ENCODE peak calls at places on chromosome 20, in eight cellular contexts. One of them, this sample, is unnamed.
A peak's percentile ranks its signal among the peaks of the same experiment; 100 is the strongest.

GRCh38 chr20:23655551-23656211 is 17.9 kb upstream of the CST3 start:
- DNase-seq in body of pancreas: no peak
- DNase-seq in uterus: peak; percentile 55
- DNase-seq in breast epithelium: no peak
- DNase-seq in pancreas: no peak
- DNase-seq in upper lobe of right lung: peak; percentile 89
- DNase-seq in testis: peak; percentile 50
- DNase-seq in astrocyte of the spinal cord: no peak
- DNase-seq in this sample: no peak

GRCh38 chr20:32582659-32583580 is 2.2 kb downstream of the NOL4L start:
- DNase-seq in uterus: peak; percentile 54
- DNase-seq in upper lobe of right lung: no peak
- DNase-seq in testis: peak; percentile 37
- DNase-seq in body of pancreas: peak; percentile 21
- DNase-seq in breast epithelium: no peak
- DNase-seq in astrocyte of the spinal cord: no peak
- DNase-seq in pancreas: no peak
- DNase-seq in this sample: peak; percentile 39

GRCh38 chr20:43178079-43178478 is 11.6 kb downstream of the PTPRT start:
- DNase-seq in astrocyte of the spinal cord: no peak
- DNase-seq in uterus: no peak
- DNase-seq in testis: no peak
- DNase-seq in body of pancreas: no peak
- DNase-seq in upper lobe of right lung: no peak
- DNase-seq in breast epithelium: no peak
- DNase-seq in pancreas: no peak
- DNase-seq in this sample: no peak

GRCh38 chr20:36101201-36101600 is 53.3 kb upstream of the EPB41L1 start:
- DNase-seq in upper lobe of right lung: no peak
- DNase-seq in breast epithelium: no peak
- DNase-seq in astrocyte of the spinal cord: no peak
- DNase-seq in uterus: no peak
- DNase-seq in pancreas: peak; percentile 80
- DNase-seq in body of pancreas: peak; percentile 62
- DNase-seq in testis: no peak
- DNase-seq in this sample: no peak

GRCh38 chr20:48807586-48808381 is 20.0 kb downstream of the PREX1 start:
- DNase-seq in upper lobe of right lung: no peak
- DNase-seq in pancreas: no peak
- DNase-seq in body of pancreas: no peak
- DNase-seq in testis: peak; percentile 64
- DNase-seq in uterus: no peak
- DNase-seq in astrocyte of the spinal cord: no peak
- DNase-seq in breast epithelium: no peak
- DNase-seq in this sample: no peak

GRCh38 chr20:63552481-63553249 is 1.3 kb upstream of the FNDC11 start:
- DNase-seq in pancreas: no peak
- DNase-seq in upper lobe of right lung: no peak
- DNase-seq in body of pancreas: no peak
- DNase-seq in testis: no peak
- DNase-seq in astrocyte of the spinal cord: no peak
- DNase-seq in uterus: no peak
- DNase-seq in breast epithelium: no peak
- DNase-seq in this sample: peak; percentile 16

GRCh38 chr20:52192296-52193007 is 873 bp upstream of the ZFP64 start:
- DNase-seq in astrocyte of the spinal cord: peak; percentile 6
- DNase-seq in breast epithelium: no peak
- DNase-seq in body of pancreas: no peak
- DNase-seq in upper lobe of right lung: peak; percentile 66
- DNase-seq in testis: peak; percentile 65
- DNase-seq in uterus: peak; percentile 17
- DNase-seq in pancreas: peak; percentile 55
- DNase-seq in this sample: no peak

GRCh38 chr20:61976275-61976649 is 89.4 kb downstream of the TAF4 start:
- DNase-seq in uterus: no peak
- DNase-seq in astrocyte of the spinal cord: no peak
- DNase-seq in upper lobe of right lung: no peak
- DNase-seq in testis: no peak
- DNase-seq in body of pancreas: no peak
- DNase-seq in breast epithelium: no peak
- DNase-seq in pancreas: no peak
- DNase-seq in this sample: no peak

DNA sequence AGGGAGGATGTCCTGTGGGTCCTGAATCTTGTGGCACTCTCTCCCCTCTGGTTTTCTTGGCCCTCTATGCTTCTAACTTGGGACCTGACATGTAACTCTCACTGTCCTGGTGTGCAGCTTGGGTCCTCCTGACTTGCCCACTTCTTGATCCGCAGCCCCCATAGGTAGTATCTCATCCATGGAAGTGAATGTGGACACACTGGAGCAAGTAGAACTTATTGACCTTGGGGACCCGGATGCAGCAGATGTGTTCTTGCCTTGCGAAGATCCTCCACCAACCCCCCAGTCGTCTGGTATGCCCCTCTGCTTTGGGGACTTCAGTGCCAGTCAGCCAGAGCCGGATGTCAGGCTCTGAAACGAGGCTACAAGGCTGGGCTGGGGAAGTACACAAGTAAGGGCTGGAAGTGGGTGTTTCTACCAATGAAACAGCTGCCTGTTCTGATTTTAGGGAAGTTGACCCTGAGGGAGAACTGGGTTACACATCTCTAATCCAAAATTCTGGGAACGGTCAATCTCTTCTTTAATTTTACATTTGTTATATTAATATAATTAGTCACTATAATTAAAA is 641 bp downstream of the DBNDD2 start:
- DNase-seq in body of pancreas: no peak
- DNase-seq in breast epithelium: no peak
- DNase-seq in uterus: no peak
- DNase-seq in upper lobe of right lung: no peak
- DNase-seq in pancreas: no peak
- DNase-seq in astrocyte of the spinal cord: no peak
- DNase-seq in testis: no peak
- DNase-seq in this sample: no peak
- H3K4me3 ChIP-seq in body of pancreas: no peak overlapping the region
- H3K4me3 ChIP-seq in breast epithelium: peak overlapping the region; percentile 90
- H3K4me3 ChIP-seq in uterus: no peak overlapping the region
- H3K4me3 ChIP-seq in upper lobe of right lung: no peak overlapping the region
- H3K4me3 ChIP-seq in pancreas: no peak overlapping the region
- H3K4me3 ChIP-seq in astrocyte of the spinal cord: no peak overlapping the region
- H3K4me3 ChIP-seq in testis: no peak overlapping the region
- H3K4me3 ChIP-seq in this sample: no peak overlapping the region

GRCh38 chr20:3890410-3890751 is 1.2 kb downstream of the PANK2 start:
- DNase-seq in testis: no peak
- DNase-seq in body of pancreas: no peak
- DNase-seq in astrocyte of the spinal cord: peak; percentile 53
- DNase-seq in upper lobe of right lung: no peak
- DNase-seq in uterus: no peak
- DNase-seq in breast epithelium: no peak
- DNase-seq in pancreas: no peak
- DNase-seq in this sample: peak; percentile 67

GRCh38 chr20:3887870-3888614 is 1.1 kb upstream of the PANK2 start:
- DNase-seq in uterus: no peak
- DNase-seq in upper lobe of right lung: no peak
- DNase-seq in body of pancreas: no peak
- DNase-seq in pancreas: no peak
- DNase-seq in testis: no peak
- DNase-seq in breast epithelium: no peak
- DNase-seq in astrocyte of the spinal cord: no peak
- DNase-seq in this sample: peak; percentile 66

GRCh38 chr20:3889489-3890409 is 562 bp downstream of the PANK2 start:
- DNase-seq in astrocyte of the spinal cord: no peak
- DNase-seq in body of pancreas: peak; percentile 30
- DNase-seq in testis: peak; percentile 62
- DNase-seq in breast epithelium: no peak
- DNase-seq in upper lobe of right lung: peak; percentile 79
- DNase-seq in uterus: peak; percentile 40
- DNase-seq in pancreas: peak; percentile 73
- DNase-seq in this sample: peak; percentile 33

GRCh38 chr20:3888622-3889488 is at the start of gene PANK2:
- DNase-seq in breast epithelium: peak; percentile 98
- DNase-seq in body of pancreas: peak; percentile 99
- DNase-seq in pancreas: peak; percentile 99
- DNase-seq in upper lobe of right lung: peak; percentile 99
- DNase-seq in testis: peak; percentile 99
- DNase-seq in astrocyte of the spinal cord: peak; percentile 100
- DNase-seq in uterus: peak; percentile 100
- DNase-seq in this sample: peak; percentile 99

GRCh38 chr20:3890999-3891929 is 2.1 kb downstream of the PANK2 start:
- DNase-seq in upper lobe of right lung: peak; percentile 18
- DNase-seq in body of pancreas: peak; percentile 7
- DNase-seq in uterus: no peak
- DNase-seq in pancreas: no peak
- DNase-seq in breast epithelium: no peak
- DNase-seq in testis: no peak
- DNase-seq in astrocyte of the spinal cord: no peak
- DNase-seq in this sample: no peak
- H3K4me3 ChIP-seq in upper lobe of right lung: peak overlapping the region; percentile 84
- H3K4me3 ChIP-seq in body of pancreas: no peak overlapping the region
- H3K4me3 ChIP-seq in uterus: peak overlapping the region; percentile 98
- H3K4me3 ChIP-seq in pancreas: no peak overlapping the region
- H3K4me3 ChIP-seq in breast epithelium: peak overlapping the region; percentile 96
- H3K4me3 ChIP-seq in testis: no peak overlapping the region
- H3K4me3 ChIP-seq in astrocyte of the spinal cord: peak overlapping the region; percentile 88
- H3K4me3 ChIP-seq in this sample: peak overlapping the region; percentile 74

GRCh38 chr20:21522479-21523397 is 8.9 kb upstream of the NKX2-2 start:
- DNase-seq in uterus: no peak
- DNase-seq in pancreas: no peak
- DNase-seq in testis: no peak
- DNase-seq in breast epithelium: peak; percentile 3
- DNase-seq in body of pancreas: no peak
- DNase-seq in upper lobe of right lung: no peak
- DNase-seq in astrocyte of the spinal cord: no peak
- DNase-seq in this sample: no peak
- H3K4me3 ChIP-seq in uterus: no peak overlapping the region
- H3K4me3 ChIP-seq in pancreas: peak overlapping the region; percentile 10
- H3K4me3 ChIP-seq in testis: peak overlapping the region; percentile 18
- H3K4me3 ChIP-seq in breast epithelium: peak overlapping the region; percentile 46
- H3K4me3 ChIP-seq in body of pancreas: no peak overlapping the region
- H3K4me3 ChIP-seq in upper lobe of right lung: no peak overlapping the region
- H3K4me3 ChIP-seq in astrocyte of the spinal cord: no peak overlapping the region
- H3K4me3 ChIP-seq in this sample: no peak overlapping the region

GRCh38 chr20:57380081-57380750 is 11.0 kb upstream of the RBM38 start:
- DNase-seq in astrocyte of the spinal cord: no peak
- DNase-seq in uterus: no peak
- DNase-seq in pancreas: no peak
- DNase-seq in body of pancreas: no peak
- DNase-seq in breast epithelium: no peak
- DNase-seq in testis: no peak
- DNase-seq in upper lobe of right lung: no peak
- DNase-seq in this sample: no peak

GRCh38 chr20:57377350-57377749 is 13.8 kb upstream of the RBM38 start:
- DNase-seq in astrocyte of the spinal cord: no peak
- DNase-seq in pancreas: no peak
- DNase-seq in breast epithelium: no peak
- DNase-seq in body of pancreas: no peak
- DNase-seq in uterus: no peak
- DNase-seq in testis: no peak
- DNase-seq in upper lobe of right lung: no peak
- DNase-seq in this sample: no peak

GRCh38 chr20:57379263-57379647 is 11.9 kb upstream of the RBM38 start:
- DNase-seq in astrocyte of the spinal cord: no peak
- DNase-seq in body of pancreas: no peak
- DNase-seq in pancreas: no peak
- DNase-seq in breast epithelium: no peak
- DNase-seq in uterus: no peak
- DNase-seq in testis: no peak
- DNase-seq in upper lobe of right lung: no peak
- DNase-seq in this sample: no peak

GRCh38 chr20:57378646-57379262 is 12.4 kb upstream of the RBM38 start:
- DNase-seq in uterus: no peak
- DNase-seq in body of pancreas: no peak
- DNase-seq in upper lobe of right lung: no peak
- DNase-seq in breast epithelium: no peak
- DNase-seq in pancreas: no peak
- DNase-seq in testis: no peak
- DNase-seq in astrocyte of the spinal cord: no peak
- DNase-seq in this sample: no peak

GRCh38 chr20:57378107-57378506 is 13.1 kb upstream of the RBM38 start:
- DNase-seq in body of pancreas: no peak
- DNase-seq in uterus: no peak
- DNase-seq in testis: no peak
- DNase-seq in pancreas: no peak
- DNase-seq in upper lobe of right lung: no peak
- DNase-seq in breast epithelium: no peak
- DNase-seq in astrocyte of the spinal cord: no peak
- DNase-seq in this sample: no peak
- H3K4me3 ChIP-seq in body of pancreas: no peak overlapping the region
- H3K4me3 ChIP-seq in uterus: no peak overlapping the region
- H3K4me3 ChIP-seq in testis: no peak overlapping the region
- H3K4me3 ChIP-seq in pancreas: no peak overlapping the region
- H3K4me3 ChIP-seq in upper lobe of right lung: no peak overlapping the region
- H3K4me3 ChIP-seq in breast epithelium: no peak overlapping the region
- H3K4me3 ChIP-seq in astrocyte of the spinal cord: no peak overlapping the region
- H3K4me3 ChIP-seq in this sample: no peak overlapping the region

DNA sequence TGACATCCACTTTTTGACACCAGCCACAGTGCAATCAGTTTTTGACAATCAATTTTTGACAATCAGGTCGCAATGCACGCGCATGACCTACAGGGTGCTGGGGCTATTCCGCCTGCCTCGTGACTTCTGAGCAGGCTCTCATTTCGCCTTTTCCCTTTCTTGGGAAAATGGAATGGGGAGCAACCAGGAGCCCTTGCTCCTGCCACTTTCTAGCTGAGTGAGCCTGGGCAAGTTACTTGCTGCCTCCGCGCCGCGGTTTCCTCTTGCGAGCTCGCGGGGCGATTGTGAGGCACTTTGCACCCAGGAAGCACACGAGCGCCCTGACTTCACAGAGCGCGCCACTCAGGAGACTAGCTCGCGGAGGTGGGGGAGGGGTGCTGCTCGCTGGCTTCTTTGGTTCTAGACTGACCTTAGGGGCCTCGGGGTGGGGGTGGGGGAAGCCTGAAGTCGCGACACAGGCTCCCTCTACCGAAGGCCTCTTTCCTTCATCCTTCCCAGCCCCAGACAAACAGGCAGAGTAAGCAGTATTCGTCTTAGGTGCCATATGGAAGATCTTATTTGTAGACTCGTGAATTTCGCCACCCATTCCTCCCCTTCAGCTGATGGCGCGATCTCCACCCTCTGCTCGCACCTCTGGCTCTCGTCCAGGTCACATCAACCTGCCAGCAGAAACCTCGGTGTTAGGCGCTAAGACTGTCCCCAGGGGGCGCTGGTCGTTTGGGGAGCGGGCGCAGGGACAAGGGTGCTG is 4.6 kb downstream of the TP53TG5 start:
- DNase-seq in breast epithelium: peak; percentile 67
- DNase-seq in body of pancreas: peak; percentile 92
- DNase-seq in uterus: peak; percentile 89
- DNase-seq in pancreas: peak; percentile 96
- DNase-seq in testis: peak; percentile 82
- DNase-seq in upper lobe of right lung: peak; percentile 95
- DNase-seq in astrocyte of the spinal cord: peak; percentile 70
- DNase-seq in this sample: peak; percentile 64
- H3K4me3 ChIP-seq in breast epithelium: peak overlapping the region; percentile 68
- H3K4me3 ChIP-seq in body of pancreas: peak overlapping the region; percentile 10
- H3K4me3 ChIP-seq in uterus: peak overlapping the region; percentile 42
- H3K4me3 ChIP-seq in pancreas: peak overlapping the region; percentile 18
- H3K4me3 ChIP-seq in testis: peak overlapping the region; percentile 51
- H3K4me3 ChIP-seq in upper lobe of right lung: peak overlapping the region; percentile 60
- H3K4me3 ChIP-seq in astrocyte of the spinal cord: peak overlapping the region; percentile 44
- H3K4me3 ChIP-seq in this sample: peak overlapping the region; percentile 44

GRCh38 chr20:41047279-41047974 is 18.8 kb downstream of the TOP1 start:
- DNase-seq in upper lobe of right lung: no peak
- DNase-seq in breast epithelium: no peak
- DNase-seq in uterus: no peak
- DNase-seq in astrocyte of the spinal cord: no peak
- DNase-seq in testis: no peak
- DNase-seq in body of pancreas: no peak
- DNase-seq in pancreas: no peak
- DNase-seq in this sample: no peak
- H3K4me3 ChIP-seq in upper lobe of right lung: no peak overlapping the region
- H3K4me3 ChIP-seq in breast epithelium: peak overlapping the region; percentile 37
- H3K4me3 ChIP-seq in uterus: no peak overlapping the region
- H3K4me3 ChIP-seq in astrocyte of the spinal cord: no peak overlapping the region
- H3K4me3 ChIP-seq in testis: no peak overlapping the region
- H3K4me3 ChIP-seq in body of pancreas: no peak overlapping the region
- H3K4me3 ChIP-seq in pancreas: no peak overlapping the region
- H3K4me3 ChIP-seq in this sample: peak overlapping the region; percentile 44

This sample was measured in foreskin fibroblast.